ENCODE peak calls at places on chromosomes 11 and 22, in six cellular contexts. L is NCI-H82; F is HTR-8/SVneo; M is GM23338; S is A549; J is CD4-positive, CD25-positive, alpha-beta regulatory T cell. V is an unnamed sample.

GRCh38 chr22:50282361-50283144 is 12.4 kb upstream of the MAPK11 start:
- DNase-seq in L (no peak), F (peak), M (no peak), S (peak), J (no peak), V (no peak)

GRCh38 chr22:49779226-49779625 is 48.4 kb downstream of the BRD1 start:
- DNase-seq in L (no peak), F (no peak), M (no peak), S (no peak), J (no peak), V (no peak)

GRCh38 chr11:78193806-78194205 is 5.1 kb downstream of the USP35 start:
- DNase-seq in L (no peak), F (no peak), M (no peak), S (no peak), J (no peak), V (no peak)

GRCh38 chr11:9017773-9018172 is 14.0 kb upstream of the NRIP3 start:
- DNase-seq in L (no peak), F (no peak), M (no peak), S (no peak), J (no peak), V (no peak)

GRCh38 chr11:335779-336665 is 15.4 kb upstream of the IFITM3 start:
- DNase-seq in L (no peak), F (no peak), M (no peak), S (no peak), J (no peak), V (no peak)

GRCh38 chr11:2173150-2173693 is 1.6 kb upstream of the TH start:
- DNase-seq in L (no peak), F (no peak), M (peak), S (no peak), J (no peak), V (no peak)

GRCh38 chr22:50157976-50158375 is 12.6 kb upstream of the PANX2 start:
- DNase-seq in L (no peak), F (no peak), M (no peak), S (no peak), J (no peak), V (no peak)

GRCh38 chr11:134069996-134070845 is 1.3 kb downstream of the JAM3 start:
- DNase-seq in L (peak), F (no peak), M (no peak), S (no peak), J (no peak), V (no peak)

GRCh38 chr22:22547226-22547625 is 11.8 kb downstream of the PRAME start:
- DNase-seq in L (peak), F (no peak), M (no peak), S (no peak), J (no peak), V (no peak)

GRCh38 chr22:45462034-45462655 is 40.5 kb upstream of the FBLN1 start:
- DNase-seq in L (peak), F (no peak), M (peak), S (no peak), J (peak), V (peak)

GRCh38 chr11:110907629-110908028 is 195.4 kb upstream of the ARHGAP20 start:
- DNase-seq in L (peak), F (peak), M (no peak), S (peak), J (peak), V (no peak)

GRCh38 chr11:12674571-12674935 is 332 bp downstream of the TEAD1 start:
- DNase-seq in L (peak), F (no peak), M (peak), S (no peak), J (peak), V (no peak)

GRCh38 chr22:36332623-36333331 is 55.0 kb downstream of the MYH9 start:
- DNase-seq in L (no peak), F (no peak), M (no peak), S (peak), J (peak), V (peak)

GRCh38 chr11:2729841-2730240 is 30.0 kb upstream of the KCNQ1OT1 start:
- DNase-seq in L (no peak), F (no peak), M (no peak), S (no peak), J (no peak), V (no peak)

GRCh38 chr11:15941206-15941770 is 415.1 kb downstream of the SOX6 start:
- DNase-seq in L (no peak), F (peak), M (peak), S (no peak), J (peak), V (no peak)

GRCh38 chr22:18077639-18078328 is at the start of gene PEX26:
- DNase-seq in L (peak), F (peak), M (peak), S (peak), J (peak), V (peak)

GRCh38 chr11:92969634-92970347 is at the start of gene MTNR1B:
- DNase-seq in L (no peak), F (no peak), M (peak), S (no peak), J (no peak), V (no peak)

GRCh38 chr11:1260023-1260501 is 37.2 kb downstream of the MUC5B start:
- DNase-seq in L (peak), F (no peak), M (peak), S (peak), J (no peak), V (no peak)

GRCh38 chr11:19332476-19332875 is 91.7 kb upstream of the E2F8 start:
- DNase-seq in L (no peak), F (no peak), M (no peak), S (no peak), J (no peak), V (no peak)

GRCh38 chr11:6618117-6619020 is 853 bp downstream of the TPP1 start:
- DNase-seq in L (peak), F (no peak), M (no peak), S (no peak), J (peak), V (no peak)

GRCh38 chr11:116771935-116772334 is 852 bp downstream of the BUD13 start:
- DNase-seq in L (no peak), F (no peak), M (no peak), S (no peak), J (no peak), V (no peak)

GRCh38 chr22:49967333-49968241 is 7.0 kb downstream of the PIM3 start:
- DNase-seq in L (no peak), F (no peak), M (no peak), S (no peak), J (no peak), V (no peak)

GRCh38 chr11:93039841-93040240 is 70.4 kb downstream of the MTNR1B start:
- DNase-seq in L (no peak), F (no peak), M (no peak), S (no peak), J (no peak), V (no peak)

GRCh38 chr22:46881373-46882118 is 119.1 kb downstream of the TBC1D22A start:
- DNase-seq in L (no peak), F (peak), M (no peak), S (no peak), J (no peak), V (no peak)

GRCh38 chr22:40507491-40507890 is 129.0 kb downstream of the MRTFA start:
- DNase-seq in L (no peak), F (no peak), M (no peak), S (no peak), J (no peak), V (no peak)

GRCh38 chr11:81995907-81996306 is 737.8 kb downstream of the FAM181B start:
- DNase-seq in L (no peak), F (no peak), M (no peak), S (no peak), J (no peak), V (peak)

GRCh38 chr11:22703040-22703439 is 36.6 kb downstream of the GAS2 start:
- DNase-seq in L (no peak), F (peak), M (peak), S (peak), J (peak), V (peak)

GRCh38 chr11:9573775-9574555 is 495 bp downstream of the WEE1 start:
- DNase-seq in L (peak), F (no peak), M (no peak), S (no peak), J (peak), V (no peak)

GRCh38 chr11:74141274-74141695 is 29.5 kb downstream of the C2CD3 start:
- DNase-seq in L (no peak), F (no peak), M (peak), S (peak), J (no peak), V (no peak)

V was measured in SHP77.